ENCODE peak calls at places on chromosome 3, in four cellular contexts. P is A673, T is psoas muscle, J is brain microvascular endothelial cell. H is an unnamed sample.

GRCh38 chr3:30970183-30970582 is 75.7 kb upstream of the GADL1 start:
- DNase-seq in J (no peak), P (peak), T (no peak), H (peak)

GRCh38 chr3:100465871-100466777 is 26.3 kb upstream of the TMEM45A start:
- DNase-seq in P (no peak), J (no peak), T (no peak), H (peak)

GRCh38 chr3:66957357-66957756 is 40.8 kb upstream of the KBTBD8 start:
- DNase-seq in T (no peak), P (no peak), J (no peak), H (no peak)

GRCh38 chr3:49804141-49805041 is 1.3 kb downstream of the INKA1 start:
- DNase-seq in T (peak), P (no peak), J (no peak), H (no peak)

GRCh38 chr3:14154242-14154641 is 24.2 kb downstream of the XPC start:
- DNase-seq in T (no peak), J (no peak), P (no peak), H (no peak)

GRCh38 chr3:170368921-170369320 is 11.4 kb downstream of the SKIL start:
- DNase-seq in T (no peak), J (no peak), P (no peak), H (no peak)

GRCh38 chr3:70383360-70383831 is 71.0 kb upstream of the MDFIC2 start:
- DNase-seq in J (no peak), P (no peak), T (no peak), H (no peak)

GRCh38 chr3:71062037-71062919 is 521.2 kb downstream of the FOXP1 start:
- DNase-seq in J (no peak), T (no peak), P (no peak), H (peak)

GRCh38 chr3:157746391-157746790 is 243.2 kb upstream of the VEPH1 start:
- DNase-seq in P (no peak), J (no peak), T (no peak), H (no peak)

GRCh38 chr3:31670136-31670535 is 137.4 kb downstream of the STT3B start:
- DNase-seq in P (no peak), T (no peak), J (no peak), H (no peak)

GRCh38 chr3:45923755-45924154 is 19.5 kb upstream of the CXCR6 start:
- DNase-seq in J (peak), T (no peak), P (no peak), H (peak)

GRCh38 chr3:102394517-102394916 is 40.3 kb upstream of the ZPLD1 start:
- DNase-seq in P (no peak), T (no peak), J (no peak), H (peak)

GRCh38 chr3:170320471-170321121 is 36.9 kb upstream of the SKIL start:
- DNase-seq in J (peak), P (no peak), T (no peak), H (peak)

GRCh38 chr3:51959651-51960050 is 4.5 kb downstream of the GPR62 start:
- DNase-seq in P (no peak), T (no peak), J (no peak), H (no peak)

GRCh38 chr3:141387446-141388030 is 19.2 kb downstream of the ZBTB38 start:
- DNase-seq in J (no peak), P (peak), T (no peak), H (no peak)

GRCh38 chr3:194206375-194206774 is 70.4 kb downstream of the HES1 start:
- DNase-seq in T (peak), P (no peak), J (no peak), H (no peak)

GRCh38 chr3:171982829-171983228 is 56.5 kb upstream of the FNDC3B start:
- DNase-seq in J (peak), T (no peak), P (peak), H (peak)

GRCh38 chr3:54211097-54211496 is 88.7 kb downstream of the CACNA2D3 start:
- DNase-seq in J (no peak), P (no peak), T (no peak), H (peak)

GRCh38 chr3:105347625-105348302 is 18.9 kb upstream of the ALCAM start:
- DNase-seq in J (no peak), P (no peak), T (no peak), H (no peak)

GRCh38 chr3:79651536-79652065 is 116.2 kb downstream of the ROBO1 start:
- DNase-seq in J (peak), P (peak), T (no peak), H (peak)

GRCh38 chr3:179973024-179973423 is 63.7 kb downstream of the PEX5L start:
- DNase-seq in P (no peak), T (no peak), J (no peak), H (no peak)

GRCh38 chr3:134481166-134481565 is 4.6 kb downstream of the ANAPC13 start:
- DNase-seq in T (no peak), J (no peak), P (no peak), H (no peak)

GRCh38 chr3:171190668-171191067 is 164.1 kb upstream of the SLC2A2 start:
- DNase-seq in P (no peak), T (no peak), J (no peak), H (no peak)

GRCh38 chr3:150385296-150386242 is 22.5 kb upstream of the TSC22D2 start:
- DNase-seq in J (no peak), T (no peak), P (no peak), H (no peak)

GRCh38 chr3:153469162-153469561 is 307.1 kb downstream of the RAP2B start:
- DNase-seq in T (no peak), P (no peak), J (no peak), H (no peak)

GRCh38 chr3:11230125-11230524 is 42.1 kb upstream of the ATG7 start:
- DNase-seq in T (no peak), J (no peak), P (no peak), H (no peak)

GRCh38 chr3:194657439-194657838 is 14.6 kb downstream of the LSG1 start:
- DNase-seq in P (no peak), J (no peak), T (no peak), H (no peak)

GRCh38 chr3:170760174-170760526 is 109.8 kb downstream of the RPL22L1 start:
- DNase-seq in J (peak), T (no peak), P (no peak), H (peak)

GRCh38 chr3:25455316-25456232 is 27.5 kb downstream of the RARB start:
- DNase-seq in P (peak), T (peak), J (peak), H (peak)

GRCh38 chr3:162719684-162720341 is 1223.2 kb downstream of the OTOL1 start:
- DNase-seq in J (peak), T (no peak), P (peak), H (peak)

GRCh38 chr3:136186330-136186729 is 9.8 kb downstream of the MSL2 start:
- DNase-seq in T (no peak), P (no peak), J (no peak), H (peak)

GRCh38 chr3:41863024-41863423 is 98.9 kb downstream of the ULK4 start:
- DNase-seq in J (no peak), P (no peak), T (no peak), H (no peak)
- H3K4me3 ChIP-seq in J (no peak), P (no peak), T (no peak), H (no peak)

DNA sequence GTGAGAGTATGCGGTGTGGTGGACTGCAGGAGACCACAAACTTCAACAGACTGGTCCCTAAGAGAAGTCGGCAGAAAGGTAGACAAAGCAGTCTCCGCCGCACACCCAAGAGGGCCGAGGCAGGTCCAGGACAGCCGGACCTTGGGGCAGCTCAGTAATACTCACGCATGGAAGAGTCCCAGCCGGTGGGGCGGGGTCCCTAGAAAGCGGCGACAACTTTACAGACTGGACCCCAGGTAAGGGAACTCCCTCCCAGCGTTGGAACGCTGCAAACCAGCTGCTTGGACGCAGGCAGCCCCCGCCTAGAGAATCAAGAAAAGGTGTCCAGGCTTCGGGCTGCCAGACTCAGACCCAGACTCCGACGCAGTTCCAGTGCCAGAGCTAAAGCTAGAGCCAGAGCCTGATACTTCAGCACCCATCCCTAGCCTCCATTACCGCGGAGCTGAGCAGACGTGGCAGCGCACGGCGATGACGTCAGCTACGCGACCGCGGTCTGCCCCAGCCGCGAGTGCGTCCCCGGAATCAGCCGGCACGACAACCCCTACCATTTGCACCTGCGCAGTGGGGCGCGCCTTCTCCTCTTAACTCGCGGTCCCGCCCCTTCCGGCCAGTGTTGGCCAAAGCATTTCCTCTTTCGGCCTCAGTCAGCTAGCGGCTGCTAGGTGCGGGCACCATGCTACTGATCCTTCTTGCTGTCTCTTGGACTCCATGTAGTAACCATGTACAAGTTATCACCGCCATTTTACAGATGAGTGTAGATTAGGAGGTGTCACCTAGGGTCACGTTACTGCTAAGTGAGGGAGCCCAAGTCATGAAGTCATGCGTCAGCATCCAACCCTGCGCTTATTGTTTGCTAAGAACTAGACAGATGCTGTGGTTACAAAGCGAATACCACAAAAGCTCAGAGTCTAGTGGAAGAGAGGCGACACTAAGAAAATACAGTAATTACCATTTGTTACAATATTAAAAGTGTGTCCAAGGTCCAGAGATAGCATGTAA is at the start of gene TMEM39A:
- DNase-seq in P (peak), J (peak), T (peak), H (peak)
- TF ChIP-seq CTCF in P (no peak), J (peak), T (peak), H (no peak)

GRCh38 chr3:186800285-186800684 is 6.0 kb downstream of the RFC4 start:
- DNase-seq in T (no peak), P (no peak), J (no peak), H (no peak)
- H3K4me3 ChIP-seq in T (no peak), P (no peak), J (no peak), H (no peak)

GRCh38 chr3:168094877-168095610 is 680 bp downstream of the GOLIM4 start:
- DNase-seq in P (peak), J (peak), T (peak), H (peak)
- TF ChIP-seq CTCF in P (peak), J (peak), T (peak), H (peak)

GRCh38 chr3:55508335-55508734 is 21.2 kb upstream of the WNT5A start:
- DNase-seq in T (no peak), J (no peak), P (no peak), H (no peak)

GRCh38 chr3:55512586-55513343 is 25.7 kb upstream of the WNT5A start:
- DNase-seq in T (no peak), P (no peak), J (no peak), H (no peak)

GRCh38 chr3:55515550-55516246 is 28.6 kb upstream of the WNT5A start:
- DNase-seq in P (no peak), J (no peak), T (no peak), H (no peak)

GRCh38 chr3:55514962-55515361 is 27.9 kb upstream of the WNT5A start:
- DNase-seq in T (no peak), J (no peak), P (no peak), H (no peak)

GRCh38 chr3:55511895-55512585 is 24.9 kb upstream of the WNT5A start:
- DNase-seq in J (no peak), P (no peak), T (no peak), H (peak)
- H3K4me3 ChIP-seq in J (no peak), P (no peak), T (no peak), H (no peak)

DNA sequence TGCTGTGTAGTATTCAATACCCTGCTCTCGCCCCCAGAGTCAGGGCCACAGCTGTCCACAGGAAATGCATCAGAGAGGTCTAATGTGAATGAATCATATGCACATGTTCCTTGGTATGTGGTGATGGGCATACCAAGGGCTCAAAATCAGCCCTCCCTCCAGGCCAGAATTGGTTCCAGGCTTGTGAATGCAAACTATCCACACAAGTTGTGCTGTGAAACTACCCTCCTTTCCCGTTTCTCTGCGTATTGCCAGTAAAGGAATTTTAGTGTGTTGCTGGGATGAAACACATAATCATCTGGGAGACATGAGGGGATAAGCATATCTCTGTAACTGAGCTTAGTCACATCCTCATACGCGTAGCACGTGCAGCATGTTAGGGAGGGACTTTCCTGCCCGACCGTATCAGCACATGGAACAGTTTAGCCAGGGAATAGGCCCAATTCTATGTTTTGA is 9.2 kb upstream of the MME start:
- DNase-seq in P (no peak), T (no peak), J (peak), H (peak)
- TF ChIP-seq CTCF in P (no peak), T (no peak), J (no peak), H (no peak)

DNA sequence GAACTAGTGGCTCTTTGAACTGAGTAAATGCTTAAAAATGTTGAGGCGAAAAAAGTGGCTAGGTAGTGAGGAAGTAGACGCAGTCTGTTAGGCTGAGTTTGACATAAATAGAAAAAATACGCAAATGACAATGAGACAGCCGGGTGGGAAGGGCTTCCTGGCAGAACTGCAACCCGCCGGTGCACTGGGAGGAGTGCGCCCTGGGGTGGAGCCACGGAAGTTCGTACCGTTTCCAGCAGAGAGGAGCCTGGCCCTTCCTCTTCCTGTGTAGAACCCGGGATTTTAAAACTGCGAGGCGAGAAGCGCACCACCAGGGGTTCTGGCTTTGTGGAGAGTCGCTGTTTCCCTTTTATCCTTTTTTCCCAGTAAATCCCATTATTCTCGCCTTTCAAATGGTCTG is 602.6 kb downstream of the PYDC2 start:
- DNase-seq in J (no peak), T (no peak), P (no peak), H (no peak)
- H3K4me3 ChIP-seq in J (peak), T (no peak), P (no peak), H (no peak)

DNA sequence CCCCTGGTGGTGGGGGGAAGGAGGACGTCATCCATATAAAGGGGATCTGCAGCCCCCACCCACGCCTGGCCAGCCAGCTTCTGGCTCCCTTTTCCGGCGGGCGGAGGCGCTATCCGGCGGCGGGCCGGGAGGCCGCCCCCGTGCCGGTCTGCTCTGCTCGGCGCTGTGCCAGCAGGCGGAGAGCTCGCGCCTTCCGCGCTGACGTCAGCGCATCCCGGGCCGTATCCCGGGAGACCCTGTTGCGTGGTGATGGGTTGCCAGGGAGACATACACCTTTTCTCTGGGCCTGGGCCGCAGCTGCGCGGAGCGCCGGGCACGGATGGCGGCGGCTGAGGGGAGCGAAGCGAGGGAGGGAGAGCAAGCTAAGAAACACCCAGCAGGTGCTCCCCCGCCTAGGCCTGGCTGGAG is 1.1 kb downstream of the FAM131A start:
- DNase-seq in T (peak), J (peak), P (peak), H (peak)
- TF ChIP-seq CTCF in T (no peak), J (peak), P (peak), H (no peak)

DNA sequence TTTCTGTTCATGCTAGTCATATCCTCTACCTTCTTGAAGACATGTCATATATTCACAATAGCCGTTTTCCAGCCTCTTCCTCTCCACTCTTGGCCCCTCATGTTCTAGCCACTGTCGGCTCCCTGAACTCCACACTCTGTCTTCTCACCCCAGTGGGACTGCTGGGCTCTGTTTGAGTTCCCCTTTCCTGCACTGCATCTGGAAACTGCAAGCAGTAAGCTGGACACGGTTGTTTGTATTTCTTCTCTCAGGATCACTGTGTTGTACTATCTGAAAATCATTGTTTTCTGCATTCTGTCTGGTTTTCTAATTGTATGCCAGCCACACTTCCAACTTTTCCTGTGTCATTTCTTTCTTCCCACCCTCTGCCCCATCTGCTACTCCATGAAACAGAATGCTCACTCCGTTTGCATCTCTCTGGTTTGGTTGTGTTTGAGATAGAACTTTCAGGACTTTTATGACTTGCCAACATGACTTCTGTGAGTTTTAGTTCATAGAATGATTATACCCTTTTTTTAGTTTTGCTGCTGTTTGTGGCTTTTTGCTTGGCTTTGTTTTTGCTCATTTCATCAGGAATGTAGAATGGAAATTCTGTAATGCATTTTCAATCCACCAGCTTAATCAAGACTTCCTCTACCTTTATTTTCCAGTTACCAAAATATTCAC is 192.3 kb downstream of the PLCL2 start:
- DNase-seq in T (no peak), J (no peak), P (no peak), H (no peak)
- H3K4me3 ChIP-seq in T (no peak), J (no peak), P (no peak), H (no peak)

GRCh38 chr3:65210026-65210814 is 522.4 kb upstream of the ADAMTS9 start:
- DNase-seq in P (no peak), T (no peak), J (no peak), H (no peak)
- TF ChIP-seq CTCF in P (no peak), T (no peak), J (no peak), H (peak)

H was measured in choroid plexus epithelial cell.